ENCODE peak calls at places on chromosome 18, in five cellular contexts. I, M, N, V and W are unnamed samples. For H3K9me3 and H3K36me3, the result is how much of the 10 kb centered on the place peaks cover.

GRCh38 chr18:28512357-28512756 is 335.4 kb upstream of the CDH2 start:
- DNase-seq in I (no peak), M (no peak), N (no peak), V (no peak), W (no peak)

GRCh38 chr18:13455960-13456471 is 237.5 kb downstream of the LDLRAD4 start:
- DNase-seq in I (no peak), M (peak), N (peak), V (no peak), W (no peak)

GRCh38 chr18:63741769-63742168 is 33.4 kb upstream of the SERPINB7 start:
- DNase-seq in I (no peak), M (no peak), N (no peak), V (peak), W (no peak)

GRCh38 chr18:686339-687111 is 25.9 kb downstream of the ENOSF1 start:
- DNase-seq in I (no peak), M (no peak), N (no peak), V (peak), W (no peak)

GRCh38 chr18:76363451-76364120 is 131.5 kb downstream of the ZNF516 start:
- DNase-seq in I (no peak), M (no peak), N (no peak), V (peak), W (peak)

GRCh38 chr18:44759925-44760342 is 79.2 kb downstream of the SETBP1 start:
- DNase-seq in I (no peak), M (no peak), N (no peak), V (no peak), W (no peak)

GRCh38 chr18:57404345-57404744 is 30.8 kb upstream of the ONECUT2 start:
- DNase-seq in I (no peak), M (no peak), N (no peak), V (no peak), W (no peak)

GRCh38 chr18:7846315-7846714 is 279.2 kb downstream of the PTPRM start:
- DNase-seq in I (no peak), M (no peak), N (no peak), V (no peak), W (no peak)

GRCh38 chr18:57561728-57562423 is 24.6 kb downstream of the FECH start:
- DNase-seq in I (no peak), M (no peak), N (no peak), V (peak), W (peak)

GRCh38 chr18:74248189-74248975 is 43.4 kb downstream of the CYB5A start:
- DNase-seq in I (no peak), M (no peak), N (no peak), V (no peak), W (no peak)

GRCh38 chr18:44452346-44452745 is 228.3 kb upstream of the SETBP1 start:
- DNase-seq in I (no peak), M (no peak), N (no peak), V (no peak), W (peak)

GRCh38 chr18:75210274-75211001 is at the start of gene TSHZ1:
- DNase-seq in I (peak), M (peak), N (no peak), V (peak), W (peak)

GRCh38 chr18:41134426-41134825 is 820.6 kb upstream of the PIK3C3 start:
- DNase-seq in I (no peak), M (no peak), N (no peak), V (peak), W (peak)

GRCh38 chr18:54608008-54608642 is 17.1 kb downstream of the DYNAP start:
- DNase-seq in I (no peak), M (no peak), N (no peak), V (peak), W (peak)

GRCh38 chr18:35051978-35052377 is 10.8 kb downstream of the MAPRE2 start:
- DNase-seq in I (no peak), M (no peak), N (no peak), V (no peak), W (peak)

GRCh38 chr18:47903809-47904208 is 26.6 kb downstream of the SMAD2 start:
- DNase-seq in I (no peak), M (no peak), N (no peak), V (no peak), W (no peak)

GRCh38 chr18:47898055-47898454 is 32.4 kb downstream of the SMAD2 start:
- DNase-seq in I (no peak), M (no peak), N (no peak), V (no peak), W (no peak)

GRCh38 chr18:47899107-47899840 is 31.2 kb downstream of the SMAD2 start:
- DNase-seq in I (no peak), M (no peak), N (no peak), V (peak), W (no peak)

GRCh38 chr18:47898696-47899095 is 31.8 kb downstream of the SMAD2 start:
- DNase-seq in I (no peak), M (no peak), N (no peak), V (no peak), W (no peak)

DNA sequence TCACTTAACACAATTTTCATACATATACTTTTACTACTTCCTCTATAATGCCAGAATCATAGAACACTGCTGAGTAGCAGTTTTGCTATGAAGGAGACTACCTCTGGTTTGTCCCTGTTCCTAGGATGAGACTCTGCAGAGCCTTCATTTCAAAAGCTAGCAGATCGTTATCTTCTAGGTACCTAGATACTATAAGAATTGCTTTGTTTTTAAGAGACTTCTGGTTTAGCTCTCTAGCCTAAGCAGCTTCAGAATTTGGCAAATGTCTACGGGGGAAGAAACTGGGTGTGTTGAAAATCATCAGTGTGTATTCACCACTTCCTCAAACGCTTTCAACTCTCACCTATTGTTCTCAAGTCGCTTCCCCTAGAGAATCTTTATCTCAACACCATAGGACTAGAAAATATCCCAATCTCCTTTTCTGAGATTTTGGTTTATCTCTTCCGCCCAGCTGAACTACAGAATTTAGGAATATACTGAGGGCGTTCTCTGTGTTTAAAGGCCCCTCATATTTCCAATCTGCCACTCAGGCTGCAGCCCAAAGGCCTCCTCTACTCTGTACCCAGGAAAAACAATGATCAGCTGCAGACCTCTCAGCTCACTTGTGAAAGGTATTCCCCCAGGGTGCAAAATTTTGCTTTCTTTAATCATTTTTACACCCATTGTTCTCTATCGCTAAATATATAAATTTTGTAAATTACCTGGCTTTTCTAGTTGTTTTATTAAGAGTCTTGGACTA is 28.7 kb downstream of the SMAD2 start:
- DNase-seq in I (no peak), M (no peak), N (no peak), V (no peak), W (no peak)
- H3K9me3 ChIP-seq in I (under half), M (under half), N (under half), V (under half), W (under half)

DNA sequence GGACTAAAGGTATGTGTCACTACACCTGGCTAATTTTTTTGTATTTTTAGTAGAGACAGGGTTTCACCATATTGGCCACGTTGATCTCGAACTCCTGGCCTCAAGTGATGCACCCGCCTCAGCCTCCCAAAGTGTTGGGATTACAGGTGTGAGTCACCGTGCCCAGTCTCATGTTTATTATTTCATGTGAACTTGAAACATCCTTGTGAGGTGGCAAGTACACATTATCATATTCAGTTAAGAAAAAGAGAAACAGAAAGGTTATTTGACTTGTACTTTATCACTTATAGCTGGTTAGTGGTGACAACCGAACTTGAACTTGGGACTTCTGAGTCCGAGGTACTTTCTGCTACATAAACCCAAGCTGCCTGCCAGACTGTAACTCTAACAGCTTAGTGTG is 24.4 kb downstream of the ABHD3 start:
- DNase-seq in I (no peak), M (no peak), N (no peak), V (no peak), W (no peak)
- H3K36me3 ChIP-seq in I (under half), M (under half), N (under half), V (under half), W (under half)

GRCh38 chr18:72342933-72343332 is 201.2 kb downstream of the CBLN2 start:
- DNase-seq in I (no peak), M (no peak), N (no peak), V (no peak), W (peak)
- H3K9me3 ChIP-seq in I (under half), M (under half), N (under half), V (under half), W (under half)

GRCh38 chr18:79726721-79727120 is 47.1 kb downstream of the CTDP1 start:
- DNase-seq in I (no peak), M (no peak), N (no peak), V (no peak), W (no peak)

GRCh38 chr18:79730804-79731203 is 51.2 kb downstream of the CTDP1 start:
- DNase-seq in I (no peak), M (no peak), N (no peak), V (no peak), W (no peak)

GRCh38 chr18:79729611-79730010 is 50.0 kb downstream of the CTDP1 start:
- DNase-seq in I (no peak), M (no peak), N (no peak), V (no peak), W (no peak)

GRCh38 chr18:79727211-79727610 is 47.6 kb downstream of the CTDP1 start:
- DNase-seq in I (no peak), M (no peak), N (no peak), V (no peak), W (no peak)

GRCh38 chr18:79728931-79729586 is 49.5 kb downstream of the CTDP1 start:
- DNase-seq in I (no peak), M (no peak), N (no peak), V (no peak), W (no peak)
- H3K36me3 ChIP-seq in I (half or more), M (under half), N (half or more), V (half or more), W (under half)

GRCh38 chr18:14784133-14784532 is 36.2 kb downstream of the ANKRD30B start:
- DNase-seq in I (no peak), M (no peak), N (no peak), V (no peak), W (no peak)

GRCh38 chr18:14781671-14782070 is 33.7 kb downstream of the ANKRD30B start:
- DNase-seq in I (no peak), M (no peak), N (no peak), V (no peak), W (no peak)
- H3K9me3 ChIP-seq in I (under half), M (under half), N (under half), V (under half), W (under half)

GRCh38 chr18:50928551-50928950 is 39.3 kb upstream of the ELAC1 start:
- DNase-seq in I (no peak), M (no peak), N (no peak), V (peak), W (peak)

GRCh38 chr18:50926521-50926920 is 41.3 kb upstream of the ELAC1 start:
- DNase-seq in I (no peak), M (no peak), N (no peak), V (no peak), W (no peak)

DNA sequence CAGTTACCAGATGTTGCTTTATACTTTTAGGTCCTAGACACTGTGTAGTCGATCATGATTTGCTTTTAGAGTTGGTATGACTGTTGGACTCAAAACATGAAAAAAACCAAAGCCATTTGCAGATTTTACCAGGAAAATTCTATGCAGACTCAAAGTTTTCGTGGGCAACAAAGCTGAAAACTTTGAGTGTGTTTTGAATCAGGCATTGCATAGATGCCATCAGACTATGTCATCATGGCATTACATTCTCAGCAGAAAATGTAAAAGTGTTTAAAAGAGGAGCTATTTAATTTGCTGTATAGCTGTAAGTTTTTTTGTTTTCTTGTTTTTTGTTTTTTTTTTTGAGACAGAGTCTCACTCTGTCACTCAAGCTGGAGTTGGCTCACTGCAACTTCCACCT is 43.5 kb upstream of the ELAC1 start:
- DNase-seq in I (no peak), M (no peak), N (no peak), V (peak), W (no peak)
- H3K36me3 ChIP-seq in I (half or more), M (under half), N (under half), V (under half), W (under half)

GRCh38 chr18:8929381-8929780 is 173.1 kb upstream of the NDUFV2 start:
- DNase-seq in I (no peak), M (no peak), N (no peak), V (no peak), W (peak)
- H3K9me3 ChIP-seq in I (under half), M (under half), N (under half), V (under half), W (under half)